ENCODE peak calls at places on chromosomes 4 and X, in ten cellular contexts. L is uterus; X is HCT116; Y is GM23248; V is HepG2; D is prostate gland; O is CD8-positive, alpha-beta memory T cell; H is OCI-LY7; R is PC-3; Z is heart right ventricle. T is an unnamed sample. For H3K9me3 and H3K4me1, the result is how much of the 10 kb centered on the place peaks cover.

GRCh38 chrX:18895157-18895952 is 88.6 kb downstream of the PHKA2 start:
- DNase-seq in L (peak), X (no peak), Y (peak), V (no peak), D (peak), O (no peak), H (no peak), R (no peak), Z (peak), T (no peak)

GRCh38 chrX:16060252-16060651 is 63.1 kb upstream of the GRPR start:
- DNase-seq in L (no peak), X (no peak), Y (no peak), V (no peak), D (no peak), O (no peak), H (no peak), R (no peak), Z (no peak), T (no peak)

GRCh38 chr4:8905236-8905772 is 33.7 kb upstream of the HMX1 start:
- DNase-seq in L (no peak), X (no peak), Y (no peak), V (no peak), D (no peak), O (no peak), H (no peak), R (no peak), Z (no peak), T (no peak)

GRCh38 chr4:113179091-113179490 is 129.6 kb downstream of the ANK2 start:
- DNase-seq in L (no peak), X (no peak), Y (peak), V (no peak), D (no peak), O (no peak), H (no peak), R (no peak), Z (no peak), T (no peak)

GRCh38 chr4:183409956-183410355 is 34.5 kb upstream of the CDKN2AIP start:
- DNase-seq in L (no peak), X (no peak), Y (no peak), V (no peak), D (no peak), O (no peak), H (no peak), R (no peak), Z (no peak), T (no peak)

GRCh38 chrX:140050906-140051305 is 85.6 kb upstream of the CXorf66 start:
- DNase-seq in L (no peak), X (no peak), Y (peak), V (no peak), D (no peak), O (no peak), H (no peak), R (peak), Z (no peak), T (no peak)

GRCh38 chr4:57490520-57490919 is 380.3 kb upstream of the IGFBP7 start:
- DNase-seq in L (no peak), X (no peak), Y (no peak), V (no peak), D (no peak), O (no peak), H (no peak), R (peak), Z (peak), T (no peak)

GRCh38 chr4:76745264-76745663 is 152.7 kb downstream of the SOWAHB start:
- DNase-seq in L (no peak), X (no peak), Y (peak), V (no peak), D (no peak), O (no peak), H (no peak), R (no peak), Z (no peak), T (no peak)

GRCh38 chr4:76758290-76758882 is 139.6 kb downstream of the SOWAHB start:
- DNase-seq in L (no peak), X (peak), Y (peak), V (peak), D (no peak), O (no peak), H (peak), R (peak), Z (peak), T (no peak)

GRCh38 chr4:60400599-60400998 is 799.5 kb upstream of the ADGRL3 start:
- DNase-seq in L (no peak), X (no peak), Y (no peak), V (no peak), D (no peak), O (no peak), H (no peak), R (peak), Z (no peak), T (no peak)

GRCh38 chr4:104408893-104409292 is 85.8 kb downstream of the CXXC4 start:
- DNase-seq in L (no peak), X (no peak), Y (no peak), V (no peak), D (no peak), O (no peak), H (no peak), R (no peak), Z (no peak), T (no peak)

GRCh38 chr4:98092833-98093439 is 50.3 kb downstream of the STPG2 start:
- DNase-seq in L (no peak), X (peak), Y (peak), V (peak), D (no peak), O (no peak), H (peak), R (peak), Z (no peak), T (no peak)

GRCh38 chrX:96483642-96484160 is 200.9 kb upstream of the DIAPH2 start:
- DNase-seq in L (no peak), X (no peak), Y (no peak), V (no peak), D (no peak), O (no peak), H (no peak), R (no peak), Z (no peak), T (no peak)

GRCh38 chr4:88965053-88965452 is 91.9 kb downstream of the FAM13A start:
- DNase-seq in L (no peak), X (no peak), Y (peak), V (no peak), D (no peak), O (no peak), H (no peak), R (no peak), Z (no peak), T (no peak)

GRCh38 chr4:76306882-76307669 is 543 bp downstream of the STBD1 start:
- DNase-seq in L (peak), X (no peak), Y (peak), V (peak), D (peak), O (peak), H (no peak), R (peak), Z (peak), T (peak)

GRCh38 chrX:1391707-1392375 is at the start of gene SLC25A6:
- DNase-seq in L (peak), X (peak), Y (peak), V (peak), D (peak), O (peak), H (peak), R (peak), Z (peak), T (peak)

GRCh38 chr4:124708517-124709300 is 3.8 kb downstream of the ANKRD50 start:
- DNase-seq in L (no peak), X (no peak), Y (no peak), V (no peak), D (no peak), O (no peak), H (no peak), R (no peak), Z (no peak), T (no peak)

GRCh38 chr4:79673898-79674297 is 265.9 kb upstream of the GK2 start:
- DNase-seq in L (no peak), X (no peak), Y (no peak), V (no peak), D (no peak), O (no peak), H (no peak), R (no peak), Z (no peak), T (no peak)

GRCh38 chr4:25976780-25977179 is 62.8 kb downstream of the SMIM20 start:
- DNase-seq in L (no peak), X (no peak), Y (no peak), V (no peak), D (no peak), O (no peak), H (no peak), R (no peak), Z (no peak), T (no peak)

GRCh38 chr4:112279882-112280315 is 5.8 kb downstream of the TIFA start:
- DNase-seq in L (no peak), X (no peak), Y (no peak), V (no peak), D (no peak), O (no peak), H (no peak), R (no peak), Z (no peak), T (no peak)

GRCh38 chr4:90127706-90128345 is 632 bp downstream of the CCSER1 start:
- DNase-seq in L (peak), X (no peak), Y (peak), V (no peak), D (peak), O (no peak), H (no peak), R (peak), Z (no peak), T (no peak)

GRCh38 chr4:158201310-158201709 is 9.0 kb upstream of the TMEM144 start:
- DNase-seq in L (no peak), X (no peak), Y (no peak), V (no peak), D (no peak), O (no peak), H (no peak), R (no peak), Z (no peak), T (no peak)

DNA sequence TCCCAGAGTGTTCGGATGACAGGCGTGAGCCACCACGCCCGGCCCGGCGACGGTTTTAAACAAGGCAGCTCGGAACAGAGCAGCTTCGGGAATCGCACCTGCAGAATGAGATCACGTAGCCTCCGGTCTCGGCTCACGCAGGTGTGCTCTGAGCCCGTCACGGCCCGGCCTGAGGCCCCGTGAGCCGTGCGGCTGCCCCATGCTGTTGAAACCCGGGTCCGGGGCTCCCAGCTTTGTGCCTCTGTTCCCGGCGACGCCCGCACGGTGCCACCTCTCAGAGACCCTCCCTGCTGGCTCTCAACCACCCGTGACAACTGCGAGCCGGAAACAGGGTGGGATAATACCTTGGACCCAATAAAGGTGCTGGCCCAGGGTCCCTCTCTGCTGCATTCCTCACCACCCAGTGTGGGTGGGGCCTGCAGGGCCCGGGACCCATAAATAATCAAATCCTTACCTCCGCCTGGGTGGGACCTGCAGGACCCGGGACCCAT is 13.4 kb upstream of the PLCXD1 start:
- DNase-seq in L (no peak), X (no peak), Y (no peak), V (no peak), D (peak), O (no peak), H (no peak), R (no peak), Z (no peak), T (peak)
- H3K4me3 ChIP-seq in L (no peak), X (no peak), Y (no peak), V (no peak), D (no peak), O (no peak), H (no peak), R (no peak), Z (no peak), T (no peak)

GRCh38 chr4:133152330-133152791 is 3.3 kb downstream of the PCDH10 start:
- DNase-seq in L (no peak), X (no peak), Y (peak), V (no peak), D (no peak), O (no peak), H (no peak), R (no peak), Z (no peak), T (no peak)
- H3K9me3 ChIP-seq in L (under half), X (under half), Y (under half), V (under half), D (under half), O (under half), H (under half), R (under half), Z (under half), T (under half)

GRCh38 chr4:2865381-2865780 is 21.7 kb downstream of the ADD1 start:
- DNase-seq in L (no peak), X (no peak), Y (no peak), V (no peak), D (no peak), O (no peak), H (no peak), R (no peak), Z (no peak), T (no peak)

GRCh38 chr4:2867758-2868491 is 24.3 kb downstream of the ADD1 start:
- DNase-seq in L (peak), X (no peak), Y (peak), V (peak), D (no peak), O (no peak), H (no peak), R (no peak), Z (peak), T (peak)

GRCh38 chr4:2868840-2869487 is 25.3 kb downstream of the ADD1 start:
- DNase-seq in L (no peak), X (no peak), Y (peak), V (no peak), D (no peak), O (no peak), H (no peak), R (no peak), Z (no peak), T (no peak)

GRCh38 chr4:2866160-2866861 is 22.7 kb downstream of the ADD1 start:
- DNase-seq in L (no peak), X (no peak), Y (no peak), V (peak), D (no peak), O (no peak), H (no peak), R (no peak), Z (no peak), T (no peak)

DNA sequence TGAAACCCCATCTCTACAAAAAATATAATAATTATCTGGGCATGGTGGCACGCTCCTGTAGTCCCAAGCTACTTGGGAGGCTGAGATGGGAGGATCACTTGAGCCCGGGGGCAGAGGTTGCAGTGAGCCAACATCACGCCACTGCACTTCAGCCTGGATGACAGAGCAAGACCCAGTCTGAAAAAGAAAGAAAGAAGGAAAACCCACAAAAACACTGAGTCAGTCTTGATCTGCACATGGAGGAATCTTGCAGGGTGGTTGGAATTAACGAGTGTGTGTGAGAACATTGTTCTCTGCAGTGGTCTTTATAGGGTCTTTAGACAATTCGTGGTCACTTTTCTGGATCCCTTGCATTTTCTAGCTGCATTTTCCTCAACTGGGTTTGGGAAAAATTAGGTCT is 23.2 kb downstream of the ADD1 start:
- DNase-seq in L (no peak), X (no peak), Y (peak), V (no peak), D (no peak), O (no peak), H (no peak), R (no peak), Z (no peak), T (no peak)
- H3K4me1 ChIP-seq in L (under half), X (under half), Y (under half), V (half or more), D (under half), O (under half), H (under half), R (under half), Z (half or more), T (under half)

GRCh38 chr4:33104190-33104773 is 2384.1 kb downstream of the PCDH7 start:
- DNase-seq in L (no peak), X (no peak), Y (no peak), V (no peak), D (no peak), O (no peak), H (no peak), R (no peak), Z (no peak), T (no peak)
- H3K4me3 ChIP-seq in L (no peak), X (no peak), Y (no peak), V (no peak), D (no peak), O (no peak), H (no peak), R (no peak), Z (no peak), T (no peak)

GRCh38 chrX:78540171-78540570 is 119.0 kb downstream of the RTL3 start:
- DNase-seq in L (no peak), X (no peak), Y (no peak), V (no peak), D (no peak), O (no peak), H (no peak), R (no peak), Z (no peak), T (no peak)

GRCh38 chrX:78548012-78548411 is 111.1 kb downstream of the RTL3 start:
- DNase-seq in L (no peak), X (no peak), Y (peak), V (no peak), D (no peak), O (no peak), H (no peak), R (peak), Z (no peak), T (no peak)

GRCh38 chrX:78543281-78543680 is 115.8 kb downstream of the RTL3 start:
- DNase-seq in L (no peak), X (no peak), Y (no peak), V (no peak), D (no peak), O (no peak), H (no peak), R (no peak), Z (no peak), T (no peak)

GRCh38 chrX:78545233-78545632 is 113.9 kb downstream of the RTL3 start:
- DNase-seq in L (no peak), X (no peak), Y (no peak), V (no peak), D (no peak), O (no peak), H (no peak), R (peak), Z (no peak), T (no peak)
- H3K9me3 ChIP-seq in L (under half), X (under half), Y (under half), V (under half), D (under half), O (under half), H (under half), R (under half), Z (under half), T (under half)

T was measured in right atrium auricular region.